ENCODE peak calls at places on chromosomes 16 and 17, in seven cellular contexts. One of them, this sample, is unnamed.
A peak's percentile ranks its signal among the peaks of the same experiment; 100 is the strongest.

GRCh38 chr17:4310349-4311060 is 46.7 kb upstream of the ANKFY1 start:
- DNase-seq in RCC 7860: no peak
- DNase-seq in T-cell: no peak
- DNase-seq in NCI-H774: no peak
- DNase-seq in NCI-H82: no peak
- DNase-seq in EL: no peak
- DNase-seq in activated CD8-positive, alpha-beta memory T cell treated with anti-CD3 and anti-CD28 coated beads for 1 hour: no peak
- DNase-seq in this sample: no peak

GRCh38 chr16:69890114-69890890 is 60.8 kb upstream of the CLEC18A start:
- DNase-seq in NCI-H82: no peak
- DNase-seq in EL: peak; percentile 18
- DNase-seq in RCC 7860: no peak
- DNase-seq in activated CD8-positive, alpha-beta memory T cell treated with anti-CD3 and anti-CD28 coated beads for 1 hour: no peak
- DNase-seq in NCI-H774: peak; percentile 59
- DNase-seq in T-cell: no peak
- DNase-seq in this sample: no peak

GRCh38 chr17:57735707-57736106 is 9.4 kb downstream of the CCDC182 start:
- DNase-seq in T-cell: no peak
- DNase-seq in NCI-H774: no peak
- DNase-seq in NCI-H82: peak; percentile 85
- DNase-seq in activated CD8-positive, alpha-beta memory T cell treated with anti-CD3 and anti-CD28 coated beads for 1 hour: no peak
- DNase-seq in EL: no peak
- DNase-seq in RCC 7860: no peak
- DNase-seq in this sample: no peak

GRCh38 chr16:72850863-72851262 is 197.1 kb downstream of the ZFHX3 start:
- DNase-seq in T-cell: no peak
- DNase-seq in NCI-H774: no peak
- DNase-seq in NCI-H82: no peak
- DNase-seq in activated CD8-positive, alpha-beta memory T cell treated with anti-CD3 and anti-CD28 coated beads for 1 hour: no peak
- DNase-seq in RCC 7860: no peak
- DNase-seq in EL: peak; percentile 25
- DNase-seq in this sample: no peak

GRCh38 chr16:68445458-68445857 is 2.9 kb downstream of the SMPD3 start:
- DNase-seq in RCC 7860: no peak
- DNase-seq in NCI-H82: peak; percentile 91
- DNase-seq in EL: peak; percentile 73
- DNase-seq in activated CD8-positive, alpha-beta memory T cell treated with anti-CD3 and anti-CD28 coated beads for 1 hour: no peak
- DNase-seq in NCI-H774: peak; percentile 53
- DNase-seq in T-cell: no peak
- DNase-seq in this sample: peak; percentile 38

GRCh38 chr17:34156401-34156740 is 98.7 kb upstream of the CCL2 start:
- DNase-seq in activated CD8-positive, alpha-beta memory T cell treated with anti-CD3 and anti-CD28 coated beads for 1 hour: no peak
- DNase-seq in T-cell: no peak
- DNase-seq in NCI-H774: no peak
- DNase-seq in EL: no peak
- DNase-seq in RCC 7860: no peak
- DNase-seq in NCI-H82: peak; percentile 73
- DNase-seq in this sample: no peak

GRCh38 chr17:35801583-35802224 is 6.3 kb upstream of the MMP28 start:
- DNase-seq in NCI-H774: no peak
- DNase-seq in NCI-H82: no peak
- DNase-seq in activated CD8-positive, alpha-beta memory T cell treated with anti-CD3 and anti-CD28 coated beads for 1 hour: no peak
- DNase-seq in T-cell: no peak
- DNase-seq in EL: peak; percentile 12
- DNase-seq in RCC 7860: no peak
- DNase-seq in this sample: peak; percentile 85

GRCh38 chr17:32593003-32593402 is 106.2 kb downstream of the CDK5R1 start:
- DNase-seq in NCI-H82: peak; percentile 10
- DNase-seq in activated CD8-positive, alpha-beta memory T cell treated with anti-CD3 and anti-CD28 coated beads for 1 hour: no peak
- DNase-seq in RCC 7860: no peak
- DNase-seq in T-cell: no peak
- DNase-seq in EL: no peak
- DNase-seq in NCI-H774: no peak
- DNase-seq in this sample: no peak

GRCh38 chr17:82295472-82295814 is 21.9 kb upstream of the CSNK1D start:
- DNase-seq in RCC 7860: no peak
- DNase-seq in activated CD8-positive, alpha-beta memory T cell treated with anti-CD3 and anti-CD28 coated beads for 1 hour: no peak
- DNase-seq in NCI-H82: no peak
- DNase-seq in T-cell: no peak
- DNase-seq in EL: no peak
- DNase-seq in NCI-H774: no peak
- DNase-seq in this sample: no peak

GRCh38 chr17:58710948-58711552 is 18.6 kb downstream of the RAD51C start:
- DNase-seq in activated CD8-positive, alpha-beta memory T cell treated with anti-CD3 and anti-CD28 coated beads for 1 hour: no peak
- DNase-seq in NCI-H82: peak; percentile 86
- DNase-seq in T-cell: peak; percentile 35
- DNase-seq in NCI-H774: peak; percentile 48
- DNase-seq in EL: peak; percentile 58
- DNase-seq in RCC 7860: peak; percentile 45
- DNase-seq in this sample: peak; percentile 47

GRCh38 chr17:21089933-21090888 is 36.6 kb upstream of the DHRS7B start:
- DNase-seq in RCC 7860: no peak
- DNase-seq in T-cell: no peak
- DNase-seq in NCI-H774: no peak
- DNase-seq in EL: no peak
- DNase-seq in activated CD8-positive, alpha-beta memory T cell treated with anti-CD3 and anti-CD28 coated beads for 1 hour: no peak
- DNase-seq in NCI-H82: no peak
- DNase-seq in this sample: no peak

GRCh38 chr16:6190756-6191155 is 1093.2 kb upstream of the EEF2KMT start:
- DNase-seq in RCC 7860: no peak
- DNase-seq in EL: no peak
- DNase-seq in NCI-H774: no peak
- DNase-seq in NCI-H82: no peak
- DNase-seq in activated CD8-positive, alpha-beta memory T cell treated with anti-CD3 and anti-CD28 coated beads for 1 hour: no peak
- DNase-seq in T-cell: no peak
- DNase-seq in this sample: no peak

GRCh38 chr17:29155235-29155965 is 24.8 kb downstream of the MYO18A start:
- DNase-seq in RCC 7860: peak; percentile 51
- DNase-seq in NCI-H82: no peak
- DNase-seq in activated CD8-positive, alpha-beta memory T cell treated with anti-CD3 and anti-CD28 coated beads for 1 hour: no peak
- DNase-seq in NCI-H774: no peak
- DNase-seq in T-cell: no peak
- DNase-seq in EL: peak; percentile 94
- DNase-seq in this sample: no peak

GRCh38 chr17:156946-157345 is 19.6 kb downstream of the SCGB1C2 start:
- DNase-seq in activated CD8-positive, alpha-beta memory T cell treated with anti-CD3 and anti-CD28 coated beads for 1 hour: no peak
- DNase-seq in EL: no peak
- DNase-seq in RCC 7860: no peak
- DNase-seq in T-cell: no peak
- DNase-seq in NCI-H774: no peak
- DNase-seq in NCI-H82: no peak
- DNase-seq in this sample: no peak

GRCh38 chr17:29115906-29116651 is 64.1 kb downstream of the MYO18A start:
- DNase-seq in RCC 7860: peak; percentile 58
- DNase-seq in activated CD8-positive, alpha-beta memory T cell treated with anti-CD3 and anti-CD28 coated beads for 1 hour: no peak
- DNase-seq in NCI-H774: peak; percentile 7
- DNase-seq in T-cell: peak; percentile 21
- DNase-seq in EL: peak; percentile 72
- DNase-seq in NCI-H82: peak; percentile 83
- DNase-seq in this sample: no peak

GRCh38 chr17:79171152-79171551 is 96.5 kb downstream of the ENGASE start:
- DNase-seq in RCC 7860: no peak
- DNase-seq in NCI-H82: peak; percentile 28
- DNase-seq in EL: no peak
- DNase-seq in T-cell: no peak
- DNase-seq in activated CD8-positive, alpha-beta memory T cell treated with anti-CD3 and anti-CD28 coated beads for 1 hour: no peak
- DNase-seq in NCI-H774: no peak
- DNase-seq in this sample: no peak

GRCh38 chr17:14333506-14333905 is 32.6 kb downstream of the HS3ST3B1 start:
- DNase-seq in RCC 7860: no peak
- DNase-seq in NCI-H774: no peak
- DNase-seq in NCI-H82: no peak
- DNase-seq in T-cell: no peak
- DNase-seq in EL: no peak
- DNase-seq in activated CD8-positive, alpha-beta memory T cell treated with anti-CD3 and anti-CD28 coated beads for 1 hour: no peak
- DNase-seq in this sample: no peak

GRCh38 chr16:11431915-11432465 is 86.7 kb downstream of the RMI2 start:
- DNase-seq in T-cell: no peak
- DNase-seq in RCC 7860: no peak
- DNase-seq in NCI-H82: no peak
- DNase-seq in activated CD8-positive, alpha-beta memory T cell treated with anti-CD3 and anti-CD28 coated beads for 1 hour: no peak
- DNase-seq in NCI-H774: no peak
- DNase-seq in EL: peak; percentile 34
- DNase-seq in this sample: no peak

GRCh38 chr17:5128905-5129535 is 13.2 kb downstream of the USP6 start:
- DNase-seq in RCC 7860: no peak
- DNase-seq in T-cell: no peak
- DNase-seq in activated CD8-positive, alpha-beta memory T cell treated with anti-CD3 and anti-CD28 coated beads for 1 hour: no peak
- DNase-seq in EL: no peak
- DNase-seq in NCI-H774: no peak
- DNase-seq in NCI-H82: no peak
- DNase-seq in this sample: no peak

GRCh38 chr17:2194778-2195417 is 108.7 kb downstream of the SMG6 start:
- DNase-seq in RCC 7860: no peak
- DNase-seq in EL: no peak
- DNase-seq in NCI-H82: no peak
- DNase-seq in NCI-H774: no peak
- DNase-seq in T-cell: no peak
- DNase-seq in activated CD8-positive, alpha-beta memory T cell treated with anti-CD3 and anti-CD28 coated beads for 1 hour: no peak
- DNase-seq in this sample: no peak

GRCh38 chr17:63358111-63358839 is 87.8 kb downstream of the CYB561 start:
- DNase-seq in EL: peak; percentile 87
- DNase-seq in NCI-H774: no peak
- DNase-seq in NCI-H82: peak; percentile 55
- DNase-seq in activated CD8-positive, alpha-beta memory T cell treated with anti-CD3 and anti-CD28 coated beads for 1 hour: no peak
- DNase-seq in RCC 7860: peak; percentile 71
- DNase-seq in T-cell: no peak
- DNase-seq in this sample: no peak

GRCh38 chr17:36777118-36777517 is 160.2 kb upstream of the LHX1 start:
- DNase-seq in NCI-H82: no peak
- DNase-seq in T-cell: no peak
- DNase-seq in activated CD8-positive, alpha-beta memory T cell treated with anti-CD3 and anti-CD28 coated beads for 1 hour: no peak
- DNase-seq in EL: no peak
- DNase-seq in RCC 7860: no peak
- DNase-seq in NCI-H774: no peak
- DNase-seq in this sample: no peak

GRCh38 chr17:32609085-32609484 is 122.3 kb downstream of the CDK5R1 start:
- DNase-seq in activated CD8-positive, alpha-beta memory T cell treated with anti-CD3 and anti-CD28 coated beads for 1 hour: peak; percentile 19
- DNase-seq in NCI-H82: peak; percentile 44
- DNase-seq in EL: peak; percentile 23
- DNase-seq in RCC 7860: peak; percentile 52
- DNase-seq in T-cell: peak; percentile 72
- DNase-seq in NCI-H774: no peak
- DNase-seq in this sample: peak; percentile 41

GRCh38 chr16:83046664-83047063 is 419.9 kb downstream of the CDH13 start:
- DNase-seq in EL: no peak
- DNase-seq in NCI-H82: no peak
- DNase-seq in T-cell: no peak
- DNase-seq in RCC 7860: no peak
- DNase-seq in NCI-H774: no peak
- DNase-seq in activated CD8-positive, alpha-beta memory T cell treated with anti-CD3 and anti-CD28 coated beads for 1 hour: no peak
- DNase-seq in this sample: no peak

GRCh38 chr17:49624896-49625295 is 49.2 kb downstream of the NXPH3 start:
- DNase-seq in NCI-H82: no peak
- DNase-seq in RCC 7860: no peak
- DNase-seq in activated CD8-positive, alpha-beta memory T cell treated with anti-CD3 and anti-CD28 coated beads for 1 hour: no peak
- DNase-seq in NCI-H774: no peak
- DNase-seq in EL: peak; percentile 59
- DNase-seq in T-cell: no peak
- DNase-seq in this sample: no peak

GRCh38 chr17:7435676-7436555 is 681 bp downstream of the TMEM102 start:
- DNase-seq in T-cell: peak; percentile 34
- DNase-seq in EL: peak; percentile 49
- DNase-seq in NCI-H82: peak; percentile 73
- DNase-seq in activated CD8-positive, alpha-beta memory T cell treated with anti-CD3 and anti-CD28 coated beads for 1 hour: no peak
- DNase-seq in RCC 7860: no peak
- DNase-seq in NCI-H774: no peak
- DNase-seq in this sample: no peak

GRCh38 chr16:89562939-89563338 is 2.5 kb downstream of the RPL13 start:
- DNase-seq in EL: no peak
- DNase-seq in NCI-H774: no peak
- DNase-seq in activated CD8-positive, alpha-beta memory T cell treated with anti-CD3 and anti-CD28 coated beads for 1 hour: no peak
- DNase-seq in NCI-H82: no peak
- DNase-seq in RCC 7860: no peak
- DNase-seq in T-cell: no peak
- DNase-seq in this sample: no peak

GRCh38 chr16:89667633-89668032 is 10.0 kb downstream of the SPATA33 start:
- DNase-seq in NCI-H774: no peak
- DNase-seq in activated CD8-positive, alpha-beta memory T cell treated with anti-CD3 and anti-CD28 coated beads for 1 hour: no peak
- DNase-seq in EL: no peak
- DNase-seq in RCC 7860: no peak
- DNase-seq in NCI-H82: no peak
- DNase-seq in T-cell: no peak
- DNase-seq in this sample: no peak

GRCh38 chr17:82247856-82248671 is 19.2 kb downstream of the SLC16A3 start:
- DNase-seq in NCI-H774: no peak
- DNase-seq in T-cell: no peak
- DNase-seq in RCC 7860: no peak
- DNase-seq in EL: no peak
- DNase-seq in activated CD8-positive, alpha-beta memory T cell treated with anti-CD3 and anti-CD28 coated beads for 1 hour: no peak
- DNase-seq in NCI-H82: no peak
- DNase-seq in this sample: no peak

GRCh38 chr17:55793272-55793671 is 42.4 kb downstream of the PCTP start:
- DNase-seq in T-cell: no peak
- DNase-seq in NCI-H774: no peak
- DNase-seq in EL: no peak
- DNase-seq in RCC 7860: no peak
- DNase-seq in NCI-H82: no peak
- DNase-seq in activated CD8-positive, alpha-beta memory T cell treated with anti-CD3 and anti-CD28 coated beads for 1 hour: no peak
- DNase-seq in this sample: no peak

GRCh38 chr17:79281803-79282202 is 207.2 kb downstream of the ENGASE start:
- DNase-seq in T-cell: no peak
- DNase-seq in NCI-H774: no peak
- DNase-seq in EL: no peak
- DNase-seq in RCC 7860: no peak
- DNase-seq in activated CD8-positive, alpha-beta memory T cell treated with anti-CD3 and anti-CD28 coated beads for 1 hour: no peak
- DNase-seq in NCI-H82: no peak
- DNase-seq in this sample: no peak

GRCh38 chr16:70725024-70725911 is 39.4 kb upstream of the MTSS2 start:
- DNase-seq in RCC 7860: no peak
- DNase-seq in EL: no peak
- DNase-seq in NCI-H82: no peak
- DNase-seq in T-cell: no peak
- DNase-seq in activated CD8-positive, alpha-beta memory T cell treated with anti-CD3 and anti-CD28 coated beads for 1 hour: no peak
- DNase-seq in NCI-H774: no peak
- DNase-seq in this sample: no peak

GRCh38 chr17:78239489-78239931 is 8.1 kb downstream of the TMEM235 start:
- DNase-seq in NCI-H82: no peak
- DNase-seq in activated CD8-positive, alpha-beta memory T cell treated with anti-CD3 and anti-CD28 coated beads for 1 hour: no peak
- DNase-seq in NCI-H774: no peak
- DNase-seq in RCC 7860: no peak
- DNase-seq in EL: no peak
- DNase-seq in T-cell: no peak
- DNase-seq in this sample: no peak

GRCh38 chr16:8761078-8761477 is 36.4 kb downstream of the TMEM186 start:
- DNase-seq in activated CD8-positive, alpha-beta memory T cell treated with anti-CD3 and anti-CD28 coated beads for 1 hour: no peak
- DNase-seq in RCC 7860: no peak
- DNase-seq in EL: no peak
- DNase-seq in NCI-H82: peak; percentile 36
- DNase-seq in T-cell: no peak
- DNase-seq in NCI-H774: no peak
- DNase-seq in this sample: no peak

GRCh38 chr16:56634715-56635440 is 2.4 kb downstream of the MT1M start:
- DNase-seq in RCC 7860: no peak
- DNase-seq in activated CD8-positive, alpha-beta memory T cell treated with anti-CD3 and anti-CD28 coated beads for 1 hour: no peak
- DNase-seq in NCI-H82: no peak
- DNase-seq in T-cell: no peak
- DNase-seq in EL: no peak
- DNase-seq in NCI-H774: no peak
- DNase-seq in this sample: no peak

GRCh38 chr17:57295526-57296023 is 39.3 kb downstream of the MSI2 start:
- DNase-seq in activated CD8-positive, alpha-beta memory T cell treated with anti-CD3 and anti-CD28 coated beads for 1 hour: no peak
- DNase-seq in T-cell: no peak
- DNase-seq in NCI-H82: no peak
- DNase-seq in EL: peak; percentile 70
- DNase-seq in RCC 7860: no peak
- DNase-seq in NCI-H774: no peak
- DNase-seq in this sample: no peak